ENCODE peak calls at places on chromosomes 1 and 21, in six cellular contexts. One of them, this sample, is unnamed.

GRCh38 chr1:25834894-25835293 is 15.1 kb downstream of the MTFR1L start:
- DNase-seq in hepatocyte: no peak
- DNase-seq in ovary: peak; percentile 54
- DNase-seq in uterus: no peak
- DNase-seq in psoas muscle: no peak
- DNase-seq in right lobe of liver: no peak
- DNase-seq in this sample: no peak

GRCh38 chr1:217881131-217881543 is 250.0 kb downstream of the SPATA17 start:
- DNase-seq in hepatocyte: no peak
- DNase-seq in ovary: no peak
- DNase-seq in uterus: no peak
- DNase-seq in psoas muscle: no peak
- DNase-seq in right lobe of liver: no peak
- DNase-seq in this sample: no peak

GRCh38 chr1:168498159-168498609 is 45.6 kb downstream of the XCL2 start:
- DNase-seq in hepatocyte: peak; percentile 60
- DNase-seq in ovary: no peak
- DNase-seq in uterus: no peak
- DNase-seq in psoas muscle: no peak
- DNase-seq in right lobe of liver: no peak
- DNase-seq in this sample: no peak

GRCh38 chr1:109649380-109649987 is 6.4 kb upstream of the GSTM4 start:
- DNase-seq in hepatocyte: no peak
- DNase-seq in ovary: no peak
- DNase-seq in uterus: no peak
- DNase-seq in psoas muscle: no peak
- DNase-seq in right lobe of liver: no peak
- DNase-seq in this sample: peak; percentile 38

GRCh38 chr1:28243685-28244439 is 7.9 kb downstream of the ATP5IF1 start:
- DNase-seq in hepatocyte: peak; percentile 45
- DNase-seq in ovary: no peak
- DNase-seq in uterus: no peak
- DNase-seq in psoas muscle: no peak
- DNase-seq in right lobe of liver: no peak
- DNase-seq in this sample: no peak

GRCh38 chr21:45860493-45861155 is 120.9 kb upstream of the COL6A1 start:
- DNase-seq in hepatocyte: no peak
- DNase-seq in ovary: no peak
- DNase-seq in uterus: no peak
- DNase-seq in psoas muscle: no peak
- DNase-seq in right lobe of liver: no peak
- DNase-seq in this sample: peak; percentile 53

GRCh38 chr1:67747667-67748066 is 62.7 kb downstream of the GADD45A start:
- DNase-seq in hepatocyte: no peak
- DNase-seq in ovary: no peak
- DNase-seq in uterus: no peak
- DNase-seq in psoas muscle: no peak
- DNase-seq in right lobe of liver: no peak
- DNase-seq in this sample: no peak

GRCh38 chr1:159012495-159012894 is 2.8 kb downstream of the IFI16 start:
- DNase-seq in hepatocyte: no peak
- DNase-seq in ovary: no peak
- DNase-seq in uterus: no peak
- DNase-seq in psoas muscle: no peak
- DNase-seq in right lobe of liver: no peak
- DNase-seq in this sample: no peak

GRCh38 chr1:213041443-213041842 is 9.6 kb upstream of the RPS6KC1 start:
- DNase-seq in hepatocyte: no peak
- DNase-seq in ovary: no peak
- DNase-seq in uterus: no peak
- DNase-seq in psoas muscle: no peak
- DNase-seq in right lobe of liver: no peak
- DNase-seq in this sample: no peak

GRCh38 chr1:26418865-26419349 is 8.3 kb downstream of the LIN28A start:
- DNase-seq in hepatocyte: peak; percentile 10
- DNase-seq in ovary: no peak
- DNase-seq in uterus: no peak
- DNase-seq in psoas muscle: no peak
- DNase-seq in right lobe of liver: no peak
- DNase-seq in this sample: no peak

GRCh38 chr1:207702317-207702716 is 49.5 kb upstream of the CD46 start:
- DNase-seq in hepatocyte: peak; percentile 10
- DNase-seq in ovary: no peak
- DNase-seq in uterus: no peak
- DNase-seq in psoas muscle: no peak
- DNase-seq in right lobe of liver: no peak
- DNase-seq in this sample: no peak

GRCh38 chr1:15584489-15585363 is at the start of gene AGMAT:
- DNase-seq in hepatocyte: peak; percentile 79
- DNase-seq in ovary: peak; percentile 29
- DNase-seq in uterus: peak; percentile 22
- DNase-seq in psoas muscle: peak; percentile 50
- DNase-seq in right lobe of liver: peak; percentile 85
- DNase-seq in this sample: no peak

GRCh38 chr21:37905291-37905690 is 11.0 kb downstream of the KCNJ6 start:
- DNase-seq in hepatocyte: no peak
- DNase-seq in ovary: no peak
- DNase-seq in uterus: no peak
- DNase-seq in psoas muscle: no peak
- DNase-seq in right lobe of liver: no peak
- DNase-seq in this sample: no peak

GRCh38 chr1:94416901-94417701 is 1.1 kb upstream of the ABCD3 start:
- DNase-seq in hepatocyte: peak; percentile 44
- DNase-seq in ovary: peak; percentile 21
- DNase-seq in uterus: peak; percentile 19
- DNase-seq in psoas muscle: no peak
- DNase-seq in right lobe of liver: no peak
- DNase-seq in this sample: peak; percentile 65

GRCh38 chr1:26828352-26829093 is 2.0 kb downstream of the ZDHHC18 start:
- DNase-seq in hepatocyte: no peak
- DNase-seq in ovary: no peak
- DNase-seq in uterus: no peak
- DNase-seq in psoas muscle: no peak
- DNase-seq in right lobe of liver: peak; percentile 73
- DNase-seq in this sample: no peak

GRCh38 chr1:152768847-152769533 is 6.0 kb upstream of the LCE1F start:
- DNase-seq in hepatocyte: no peak
- DNase-seq in ovary: no peak
- DNase-seq in uterus: no peak
- DNase-seq in psoas muscle: no peak
- DNase-seq in right lobe of liver: no peak
- DNase-seq in this sample: no peak

GRCh38 chr21:44779417-44780139 is 22.0 kb downstream of the UBE2G2 start:
- DNase-seq in hepatocyte: no peak
- DNase-seq in ovary: no peak
- DNase-seq in uterus: no peak
- DNase-seq in psoas muscle: no peak
- DNase-seq in right lobe of liver: no peak
- DNase-seq in this sample: no peak

GRCh38 chr1:156777573-156777972 is 10.2 kb downstream of the PRCC start:
- DNase-seq in hepatocyte: no peak
- DNase-seq in ovary: no peak
- DNase-seq in uterus: no peak
- DNase-seq in psoas muscle: no peak
- DNase-seq in right lobe of liver: no peak
- DNase-seq in this sample: no peak

GRCh38 chr1:180343931-180344406 is 113.9 kb downstream of the LHX4 start:
- DNase-seq in hepatocyte: peak; percentile 9
- DNase-seq in ovary: no peak
- DNase-seq in uterus: no peak
- DNase-seq in psoas muscle: no peak
- DNase-seq in right lobe of liver: no peak
- DNase-seq in this sample: no peak

GRCh38 chr1:119651133-119651532 is 3.1 kb upstream of the ZNF697 start:
- DNase-seq in hepatocyte: no peak
- DNase-seq in ovary: no peak
- DNase-seq in uterus: no peak
- DNase-seq in psoas muscle: no peak
- DNase-seq in right lobe of liver: no peak
- DNase-seq in this sample: no peak

GRCh38 chr1:1144122-1144842 is 28.4 kb upstream of the C1orf159 start:
- DNase-seq in hepatocyte: no peak
- DNase-seq in ovary: no peak
- DNase-seq in uterus: no peak
- DNase-seq in psoas muscle: no peak
- DNase-seq in right lobe of liver: no peak
- DNase-seq in this sample: no peak

GRCh38 chr1:9510130-9510529 is 29.1 kb upstream of the SLC25A33 start:
- DNase-seq in hepatocyte: no peak
- DNase-seq in ovary: no peak
- DNase-seq in uterus: no peak
- DNase-seq in psoas muscle: no peak
- DNase-seq in right lobe of liver: no peak
- DNase-seq in this sample: no peak

GRCh38 chr1:90370696-90371095 is 346.4 kb downstream of the BARHL2 start:
- DNase-seq in hepatocyte: no peak
- DNase-seq in ovary: no peak
- DNase-seq in uterus: no peak
- DNase-seq in psoas muscle: no peak
- DNase-seq in right lobe of liver: no peak
- DNase-seq in this sample: no peak

GRCh38 chr1:248102847-248103246 is 7.9 kb downstream of the OR2L13 start:
- DNase-seq in hepatocyte: no peak
- DNase-seq in ovary: no peak
- DNase-seq in uterus: no peak
- DNase-seq in psoas muscle: no peak
- DNase-seq in right lobe of liver: no peak
- DNase-seq in this sample: no peak

GRCh38 chr1:248094884-248095283 is at the start of gene OR2L13:
- DNase-seq in hepatocyte: no peak
- DNase-seq in ovary: no peak
- DNase-seq in uterus: no peak
- DNase-seq in psoas muscle: no peak
- DNase-seq in right lobe of liver: no peak
- DNase-seq in this sample: no peak

DNA sequence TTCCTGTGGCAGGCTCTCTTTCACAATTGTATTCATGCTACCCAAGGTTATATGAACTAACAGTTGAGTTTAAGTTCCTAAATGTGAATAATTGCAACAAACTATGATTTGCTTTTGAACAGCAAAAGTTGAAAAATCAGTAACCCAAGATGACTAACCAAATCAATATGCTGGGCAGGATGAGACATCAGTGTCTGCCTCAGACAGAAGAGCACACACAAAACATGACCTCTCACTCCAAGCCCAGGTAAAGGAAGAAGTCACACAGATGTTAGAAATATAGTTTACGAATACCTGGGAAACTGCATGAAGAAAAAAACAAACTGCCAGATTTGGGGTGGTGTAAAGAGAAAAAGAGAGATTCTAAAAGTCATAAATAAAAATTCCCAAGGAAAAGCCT is 3.5 kb downstream of the OR2L13 start:
- DNase-seq in hepatocyte: no peak
- DNase-seq in ovary: no peak
- DNase-seq in uterus: no peak
- DNase-seq in psoas muscle: no peak
- DNase-seq in right lobe of liver: no peak
- DNase-seq in this sample: no peak
- H3K9me3 ChIP-seq in hepatocyte: peaks cover 10% of the 10 kb centered on the region
- H3K9me3 ChIP-seq in ovary: no peaks in the 10 kb centered on the region
- H3K9me3 ChIP-seq in uterus: no peaks in the 10 kb centered on the region
- H3K9me3 ChIP-seq in psoas muscle: no peaks in the 10 kb centered on the region
- H3K9me3 ChIP-seq in right lobe of liver: no peaks in the 10 kb centered on the region
- H3K9me3 ChIP-seq in this sample: no peaks in the 10 kb centered on the region

DNA sequence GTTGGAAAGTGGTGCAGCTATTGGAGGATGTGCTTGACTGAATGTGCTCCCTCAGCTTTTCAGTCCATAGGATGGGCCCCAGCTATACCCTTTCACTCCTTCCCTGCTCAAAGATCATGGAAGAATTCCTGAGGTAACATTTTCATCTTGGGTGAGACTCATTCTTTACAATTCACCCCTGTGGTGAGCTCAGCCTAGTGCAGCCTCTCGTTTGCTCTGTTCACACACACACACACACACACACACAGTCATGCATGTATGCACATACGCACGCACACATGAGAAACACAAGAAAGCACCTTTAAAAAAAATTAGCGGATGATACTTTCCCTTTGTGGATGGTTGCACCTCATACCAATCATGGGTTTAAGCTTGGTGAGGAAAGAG is 25.8 kb downstream of the CCN1 start:
- DNase-seq in hepatocyte: no peak
- DNase-seq in ovary: no peak
- DNase-seq in uterus: no peak
- DNase-seq in psoas muscle: no peak
- DNase-seq in right lobe of liver: no peak
- DNase-seq in this sample: no peak
- TF ChIP-seq CTCF in hepatocyte: no peak
- TF ChIP-seq CTCF in ovary: no peak
- TF ChIP-seq CTCF in uterus: no peak
- TF ChIP-seq CTCF in psoas muscle: no peak
- TF ChIP-seq CTCF in right lobe of liver: no peak
- TF ChIP-seq CTCF in this sample: no peak

GRCh38 chr1:205064741-205065316 is 19.4 kb downstream of the TMEM81 start:
- DNase-seq in hepatocyte: no peak
- DNase-seq in ovary: no peak
- DNase-seq in uterus: no peak
- DNase-seq in psoas muscle: no peak
- DNase-seq in right lobe of liver: no peak
- DNase-seq in this sample: peak; percentile 50
- H3K4me3 ChIP-seq in hepatocyte: no peak overlapping the region
- H3K4me3 ChIP-seq in ovary: no peak overlapping the region
- H3K4me3 ChIP-seq in uterus: no peak overlapping the region
- H3K4me3 ChIP-seq in psoas muscle: no peak overlapping the region
- H3K4me3 ChIP-seq in right lobe of liver: no peak overlapping the region
- H3K4me3 ChIP-seq in this sample: no peak overlapping the region

DNA sequence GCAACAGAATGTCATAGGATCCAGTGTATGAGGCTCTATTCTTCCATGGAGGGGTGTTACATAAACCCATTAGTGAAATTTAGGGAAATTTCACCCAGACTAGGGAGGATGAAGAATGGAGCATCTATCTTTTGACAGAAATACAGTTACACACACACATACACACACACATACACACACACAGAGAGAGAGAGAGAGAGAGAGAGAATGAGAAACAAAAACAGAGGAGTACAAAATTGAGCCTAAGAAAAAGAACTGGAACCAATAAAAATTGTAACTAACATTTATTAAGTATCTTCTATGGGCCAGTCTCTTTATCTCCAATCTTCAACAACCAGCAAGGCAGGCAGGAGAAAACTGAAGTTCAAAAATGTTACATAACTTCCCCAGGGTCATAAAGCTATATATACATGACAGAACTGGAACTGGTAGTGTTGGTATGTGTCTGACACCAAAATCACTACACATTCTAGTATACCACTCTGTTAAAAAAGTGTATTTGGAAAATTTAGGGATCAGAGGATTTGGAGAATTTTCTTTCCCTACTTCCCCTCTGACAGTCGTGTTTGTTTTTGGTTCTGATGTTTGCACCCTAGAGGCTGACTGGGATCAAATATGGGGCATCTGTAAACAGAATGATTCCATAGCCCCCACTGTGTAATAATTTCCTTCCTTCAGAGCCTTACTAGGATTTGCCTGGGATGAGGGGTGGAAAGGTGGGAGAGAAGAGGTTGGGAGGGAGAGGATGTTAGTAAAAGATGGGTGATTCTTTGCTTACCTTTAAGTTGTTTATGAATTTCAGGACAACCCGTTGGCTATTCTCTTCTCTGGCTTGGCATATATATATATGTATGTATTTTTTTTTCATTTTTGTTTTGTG is 1.0 kb upstream of the ZFYVE9 start:
- DNase-seq in hepatocyte: no peak
- DNase-seq in ovary: no peak
- DNase-seq in uterus: no peak
- DNase-seq in psoas muscle: no peak
- DNase-seq in right lobe of liver: no peak
- DNase-seq in this sample: no peak
- H3K9me3 ChIP-seq in hepatocyte: no peaks in the 10 kb centered on the region
- H3K9me3 ChIP-seq in ovary: no peaks in the 10 kb centered on the region
- H3K9me3 ChIP-seq in uterus: no peaks in the 10 kb centered on the region
- H3K9me3 ChIP-seq in psoas muscle: no peaks in the 10 kb centered on the region
- H3K9me3 ChIP-seq in right lobe of liver: no peaks in the 10 kb centered on the region
- H3K9me3 ChIP-seq in this sample: no peaks in the 10 kb centered on the region